ENCODE peak calls at places on chromosomes 13 and 19, in ten cellular contexts. J is RPMI8226; Z is cardiac muscle cell; N is activated CD4-positive, alpha-beta T cell treated with anti-CD3 and anti-CD28 coated beads for 24 hours; W is germinal center; C is effector memory CD4-positive, alpha-beta T cell; Y is esophagus squamous epithelium; P is neural progenitor cell; K is NCI-H1417; F is NB4. S is an unnamed sample.

GRCh38 chr19:1130801-1131717 is 27.3 kb downstream of the GPX4 start:
- DNase-seq in P (no peak), K (no peak), Y (no peak), N (no peak), F (peak; percentile 22), Z (peak; percentile 29), J (no peak), W (peak; percentile 29), C (peak; percentile 21), S (no peak)

GRCh38 chr13:74687452-74688180 is 553.4 kb upstream of the KLF12 start:
- DNase-seq in P (peak; percentile 84), C (no peak), K (no peak), N (no peak), Z (no peak), W (no peak), F (no peak), Y (no peak), J (no peak), S (no peak)

GRCh38 chr13:96984061-96984508 is 10.2 kb downstream of the OXGR1 start:
- DNase-seq in C (no peak), Z (peak; percentile 23), P (peak; percentile 62), N (no peak), J (peak; percentile 79), F (no peak), Y (no peak), K (peak; percentile 80), W (peak; percentile 18), S (peak; percentile 90)

GRCh38 chr19:41149831-41150230 is 35.6 kb downstream of the CYP2F1 start:
- DNase-seq in P (no peak), K (no peak), F (no peak), N (no peak), C (no peak), Z (no peak), Y (no peak), J (no peak), W (no peak), S (no peak)

GRCh38 chr13:112102243-112102642 is 35.3 kb downstream of the SOX1 start:
- DNase-seq in P (peak; percentile 28), Y (no peak), N (no peak), K (peak; percentile 37), C (no peak), W (no peak), J (no peak), F (peak; percentile 14), Z (no peak), S (no peak)

GRCh38 chr13:32878172-32878571 is 138.1 kb upstream of the KL start:
- DNase-seq in C (no peak), Y (no peak), P (no peak), Z (no peak), W (no peak), K (no peak), N (no peak), J (no peak), F (no peak), S (peak; percentile 91)

GRCh38 chr19:47227347-47228167 is 3.4 kb downstream of the BBC3 start:
- DNase-seq in J (peak; percentile 68), P (peak; percentile 97), Z (peak; percentile 98), K (peak; percentile 41), Y (peak; percentile 59), C (no peak), N (no peak), W (no peak), F (peak; percentile 100), S (peak; percentile 78)

GRCh38 chr19:46040952-46041500 is at the start of gene IGFL4:
- DNase-seq in K (no peak), J (no peak), Y (no peak), Z (no peak), C (no peak), P (no peak), F (no peak), N (no peak), W (no peak), S (peak; percentile 42)

GRCh38 chr19:13868663-13869062 is 8.3 kb upstream of the NANOS3 start:
- DNase-seq in C (no peak), Y (no peak), W (no peak), N (no peak), Z (no peak), J (no peak), P (no peak), K (no peak), F (no peak), S (no peak)

GRCh38 chr13:28346136-28346535 is 148.8 kb downstream of the FLT1 start:
- DNase-seq in N (no peak), F (no peak), Z (no peak), P (peak; percentile 15), K (no peak), W (no peak), Y (no peak), J (no peak), C (no peak), S (no peak)